ENCODE peak calls at places on chromosome 19, in five cellular contexts. G is sigmoid colon, B is stomach, Y is H54, S is adrenal gland. U is an unnamed sample.
A peak's percentile ranks its signal among the peaks of the same experiment; 100 is the strongest.

GRCh38 chr19:53577968-53578367 is 40.0 kb downstream of the ZNF331 start:
- DNase-seq in G (no peak), B (no peak), Y (no peak), S (no peak), U (no peak)

GRCh38 chr19:42289556-42290041 is 12.3 kb upstream of the PRR19 start:
- DNase-seq in G (no peak), B (no peak), Y (no peak), S (no peak), U (no peak)

GRCh38 chr19:35253316-35254286 is 4.8 kb downstream of the LSR start:
- DNase-seq in G (peak; percentile 57), B (no peak), Y (no peak), S (peak; percentile 13), U (no peak)

GRCh38 chr19:39397360-39398296 is 6.5 kb downstream of the MED29 start:
- DNase-seq in G (peak; percentile 96), B (peak; percentile 96), Y (peak; percentile 92), S (peak; percentile 88), U (peak; percentile 66)

GRCh38 chr19:52673014-52673413 is 34.9 kb upstream of the ZNF83 start:
- DNase-seq in G (no peak), B (no peak), Y (no peak), S (no peak), U (no peak)

GRCh38 chr19:15330801-15331418 is 1.4 kb downstream of the BRD4 start:
- DNase-seq in G (no peak), B (no peak), Y (peak; percentile 88), S (peak; percentile 41), U (peak; percentile 37)

GRCh38 chr19:9912551-9913236 is 23.6 kb downstream of the OLFM2 start:
- DNase-seq in G (no peak), B (no peak), Y (no peak), S (no peak), U (no peak)

GRCh38 chr19:38072776-38073411 is 151.1 kb downstream of the DPF1 start:
- DNase-seq in G (no peak), B (no peak), Y (no peak), S (no peak), U (no peak)

GRCh38 chr19:31279436-31279765 is 69.8 kb downstream of the TSHZ3 start:
- DNase-seq in G (peak; percentile 52), B (no peak), Y (no peak), S (no peak), U (no peak)

GRCh38 chr19:13748169-13748884 is 16.0 kb upstream of the MRI1 start:
- DNase-seq in G (no peak), B (no peak), Y (no peak), S (peak; percentile 79), U (no peak)

GRCh38 chr19:45451181-45451849 is 16.5 kb upstream of the FOSB start:
- DNase-seq in G (peak; percentile 83), B (peak; percentile 33), Y (no peak), S (no peak), U (no peak)
- TF ChIP-seq POLR2A in G (peak; percentile 9), B (no peak), Y (no peak), S (no peak), U (no peak)

GRCh38 chr19:7522072-7522922 is at the start of gene MCOLN1:
- DNase-seq in G (peak; percentile 100), B (peak; percentile 100), Y (peak; percentile 100), S (peak; percentile 99), U (peak; percentile 99)
- TF ChIP-seq POLR2A in G (no peak), B (no peak), Y (peak; percentile 60), S (no peak), U (peak; percentile 71)

DNA sequence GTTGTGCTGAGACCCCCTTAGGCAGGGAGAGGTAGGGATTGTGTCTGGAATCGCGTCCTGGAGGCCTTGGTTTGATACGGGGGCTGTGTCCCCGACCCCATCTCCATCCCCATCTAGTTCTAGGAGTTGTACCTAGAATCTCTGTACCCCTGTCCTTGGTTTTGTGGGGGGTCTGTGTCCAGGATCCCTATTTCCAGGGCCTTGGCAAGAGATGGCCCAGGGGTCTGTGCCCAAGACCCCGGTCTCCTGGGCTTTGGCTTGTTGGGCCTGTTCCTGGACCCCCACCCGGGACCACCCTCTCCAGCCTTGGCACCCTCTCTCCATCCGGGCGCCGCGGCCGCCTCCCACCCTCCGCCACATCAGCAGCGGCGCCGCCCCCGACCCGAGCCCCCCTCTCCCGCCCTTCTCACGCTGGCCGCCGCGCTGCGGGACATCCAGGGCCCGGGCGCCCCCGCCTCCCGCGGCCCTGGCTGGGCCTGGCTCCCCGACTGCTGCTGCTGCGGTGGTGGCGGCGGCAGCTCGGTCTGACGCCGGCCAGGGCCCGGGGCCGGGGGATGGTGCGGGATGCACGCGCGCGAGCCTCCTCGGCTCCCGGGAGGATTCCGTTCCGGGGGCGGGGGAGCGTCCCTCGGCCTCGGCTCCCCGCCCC is at the start of gene NUMBL:
- DNase-seq in G (no peak), B (no peak), Y (no peak), S (no peak), U (no peak)
- TF ChIP-seq POLR2A in G (no peak), B (no peak), Y (no peak), S (no peak), U (peak; percentile 64)

GRCh38 chr19:18589380-18590272 is 1.0 kb downstream of the REX1BD start:
- DNase-seq in G (peak; percentile 85), B (peak; percentile 74), Y (no peak), S (peak; percentile 73), U (peak; percentile 67)

GRCh38 chr19:18591735-18592385 is 3.3 kb downstream of the REX1BD start:
- DNase-seq in G (no peak), B (no peak), Y (no peak), S (no peak), U (no peak)

GRCh38 chr19:18587962-18588610 is 512 bp upstream of the REX1BD start:
- DNase-seq in G (no peak), B (no peak), Y (no peak), S (no peak), U (no peak)

GRCh38 chr19:18588611-18589379 is at the start of gene REX1BD:
- DNase-seq in G (peak; percentile 94), B (peak; percentile 80), Y (peak; percentile 78), S (peak; percentile 79), U (peak; percentile 55)

GRCh38 chr19:18590273-18591272 is 2.0 kb downstream of the REX1BD start:
- DNase-seq in G (peak; percentile 81), B (no peak), Y (no peak), S (no peak), U (peak; percentile 51)
- TF ChIP-seq POLR2A in G (no peak), B (no peak), Y (no peak), S (no peak), U (no peak)

GRCh38 chr19:21328885-21329605 is at the start of gene ZNF708:
- DNase-seq in G (peak; percentile 93), B (peak; percentile 86), Y (peak; percentile 70), S (peak; percentile 93), U (peak; percentile 87)
- TF ChIP-seq POLR2A in G (peak; percentile 82), B (no peak), Y (peak; percentile 72), S (peak; percentile 91), U (peak; percentile 71)

GRCh38 chr19:2415973-2416319 is 11.4 kb downstream of the TIMM13 start:
- DNase-seq in G (no peak), B (no peak), Y (no peak), S (no peak), U (no peak)
- TF ChIP-seq POLR2A in G (no peak), B (no peak), Y (no peak), S (no peak), U (no peak)

GRCh38 chr19:1082928-1083816 is 12.0 kb downstream of the POLR2E start:
- DNase-seq in G (no peak), B (no peak), Y (no peak), S (peak; percentile 18), U (no peak)
- TF ChIP-seq POLR2A in G (no peak), B (no peak), Y (no peak), S (no peak), U (no peak)

GRCh38 chr19:5296021-5296420 is 44.6 kb downstream of the PTPRS start:
- DNase-seq in G (no peak), B (no peak), Y (no peak), S (no peak), U (no peak)

GRCh38 chr19:5297272-5297669 is 43.3 kb downstream of the PTPRS start:
- DNase-seq in G (no peak), B (no peak), Y (no peak), S (no peak), U (no peak)

GRCh38 chr19:5299137-5299536 is 41.5 kb downstream of the PTPRS start:
- DNase-seq in G (no peak), B (no peak), Y (no peak), S (no peak), U (no peak)

GRCh38 chr19:5296457-5297271 is 43.9 kb downstream of the PTPRS start:
- DNase-seq in G (no peak), B (no peak), Y (no peak), S (no peak), U (no peak)

GRCh38 chr19:5298502-5298901 is 42.1 kb downstream of the PTPRS start:
- DNase-seq in G (no peak), B (peak; percentile 96), Y (no peak), S (no peak), U (no peak)
- TF ChIP-seq POLR2A in G (no peak), B (no peak), Y (no peak), S (no peak), U (no peak)

U was measured in gastrocnemius medialis.